ENCODE peak calls at places on chromosome 13, in nine cellular contexts. W, K, M, G, R, Z, Q, D and L are unnamed samples.

GRCh38 chr13:39052944-39053343 is 14.7 kb downstream of the NHLRC3 start:
- DNase-seq in W (no peak), K (no peak), M (no peak), G (no peak), R (no peak), Z (no peak), Q (no peak), D (no peak), L (no peak)

GRCh38 chr13:45331981-45332830 is 8.8 kb downstream of the TPT1 start:
- DNase-seq in W (peak; percentile 86), K (peak; percentile 99), M (no peak), G (peak; percentile 61), R (no peak), Z (no peak), Q (no peak), D (no peak), L (peak; percentile 86)

GRCh38 chr13:77878186-77878585 is 40.4 kb downstream of the EDNRB start:
- DNase-seq in W (no peak), K (peak; percentile 44), M (no peak), G (no peak), R (no peak), Z (no peak), Q (no peak), D (no peak), L (no peak)

GRCh38 chr13:26988059-26988769 is 183.4 kb downstream of the USP12 start:
- DNase-seq in W (no peak), K (no peak), M (no peak), G (no peak), R (no peak), Z (no peak), Q (no peak), D (no peak), L (no peak)

GRCh38 chr13:92510416-92510815 is 716.2 kb upstream of the GPC6 start:
- DNase-seq in W (no peak), K (peak; percentile 8), M (no peak), G (peak; percentile 38), R (no peak), Z (no peak), Q (no peak), D (no peak), L (peak; percentile 81)

GRCh38 chr13:44197791-44198770 is 175.5 kb upstream of the SERP2 start:
- DNase-seq in W (no peak), K (no peak), M (no peak), G (peak; percentile 43), R (no peak), Z (no peak), Q (no peak), D (no peak), L (peak; percentile 11)

GRCh38 chr13:36346222-36347083 is at the start of gene SPART:
- DNase-seq in W (peak; percentile 84), K (peak; percentile 94), M (peak; percentile 80), G (peak; percentile 91), R (peak; percentile 94), Z (peak; percentile 86), Q (peak; percentile 58), D (peak; percentile 81), L (peak; percentile 86)

GRCh38 chr13:50916701-50917184 is 7.2 kb downstream of the RNASEH2B start:
- DNase-seq in W (no peak), K (no peak), M (peak; percentile 47), G (no peak), R (no peak), Z (no peak), Q (no peak), D (no peak), L (no peak)

GRCh38 chr13:45781553-45782326 is 69.8 kb downstream of the SIAH3 start:
- DNase-seq in W (no peak), K (no peak), M (peak; percentile 53), G (peak; percentile 2), R (no peak), Z (no peak), Q (no peak), D (no peak), L (peak; percentile 47)

GRCh38 chr13:98650376-98651107 is 73.6 kb upstream of the STK24 start:
- DNase-seq in W (no peak), K (no peak), M (no peak), G (no peak), R (no peak), Z (no peak), Q (no peak), D (no peak), L (peak; percentile 88)

GRCh38 chr13:109704771-109705628 is 81.4 kb downstream of the IRS2 start:
- DNase-seq in W (no peak), K (peak; percentile 74), M (no peak), G (peak; percentile 32), R (no peak), Z (no peak), Q (no peak), D (no peak), L (peak; percentile 84)

GRCh38 chr13:23995283-23996073 is 98.2 kb upstream of the C1QTNF9B start:
- DNase-seq in W (no peak), K (no peak), M (peak; percentile 8), G (no peak), R (no peak), Z (no peak), Q (no peak), D (no peak), L (no peak)

GRCh38 chr13:35940734-35941133 is 190.4 kb downstream of the DCLK1 start:
- DNase-seq in W (no peak), K (no peak), M (no peak), G (no peak), R (no peak), Z (no peak), Q (no peak), D (no peak), L (no peak)

GRCh38 chr13:44951184-44951583 is 38.1 kb downstream of the NUFIP1 start:
- DNase-seq in W (no peak), K (no peak), M (no peak), G (no peak), R (no peak), Z (no peak), Q (no peak), D (no peak), L (no peak)

GRCh38 chr13:60617863-60618733 is 221.1 kb downstream of the TDRD3 start:
- DNase-seq in W (no peak), K (peak; percentile 47), M (no peak), G (peak; percentile 13), R (no peak), Z (no peak), Q (no peak), D (no peak), L (peak; percentile 34)

GRCh38 chr13:93145199-93145598 is 81.4 kb upstream of the GPC6 start:
- DNase-seq in W (no peak), K (no peak), M (no peak), G (no peak), R (no peak), Z (no peak), Q (no peak), D (no peak), L (peak; percentile 31)

GRCh38 chr13:112693831-112694497 is 4.1 kb downstream of the ATP11A start:
- DNase-seq in W (peak; percentile 23), K (peak; percentile 65), M (no peak), G (peak; percentile 68), R (peak; percentile 43), Z (peak; percentile 34), Q (no peak), D (no peak), L (peak; percentile 87)

GRCh38 chr13:63625869-63626268 is 2210.2 kb upstream of the PCDH20 start:
- DNase-seq in W (peak; percentile 1), K (no peak), M (no peak), G (peak; percentile 25), R (no peak), Z (no peak), Q (no peak), D (no peak), L (peak; percentile 25)

GRCh38 chr13:76894401-76895110 is 8.4 kb upstream of the KCTD12 start:
- DNase-seq in W (no peak), K (no peak), M (no peak), G (no peak), R (no peak), Z (no peak), Q (no peak), D (no peak), L (peak; percentile 81)

GRCh38 chr13:105412171-105412570 is 1123.3 kb downstream of the EFNB2 start:
- DNase-seq in W (no peak), K (no peak), M (no peak), G (no peak), R (no peak), Z (no peak), Q (no peak), D (no peak), L (peak; percentile 52)

GRCh38 chr13:85140192-85140591 is 659.0 kb downstream of the SLITRK6 start:
- DNase-seq in W (no peak), K (no peak), M (no peak), G (no peak), R (no peak), Z (no peak), Q (no peak), D (no peak), L (peak; percentile 87)

GRCh38 chr13:20348018-20348417 is 115.9 kb upstream of the GJB6 start:
- DNase-seq in W (no peak), K (no peak), M (no peak), G (no peak), R (no peak), Z (no peak), Q (no peak), D (no peak), L (no peak)

GRCh38 chr13:99303863-99304521 is 3.2 kb downstream of the GPR183 start:
- DNase-seq in W (no peak), K (no peak), M (no peak), G (no peak), R (peak; percentile 84), Z (no peak), Q (no peak), D (peak; percentile 58), L (no peak)

GRCh38 chr13:112058519-112058873 is 8.5 kb upstream of the SOX1 start:
- DNase-seq in W (no peak), K (no peak), M (peak; percentile 61), G (no peak), R (no peak), Z (no peak), Q (no peak), D (no peak), L (no peak)

GRCh38 chr13:114202581-114202980 is 23.5 kb downstream of the CFAP97D2 start:
- DNase-seq in W (no peak), K (no peak), M (no peak), G (no peak), R (no peak), Z (no peak), Q (no peak), D (no peak), L (no peak)

GRCh38 chr13:114341003-114341777 is 26.9 kb downstream of the CHAMP1 start:
- DNase-seq in W (no peak), K (no peak), M (no peak), G (no peak), R (no peak), Z (no peak), Q (no peak), D (no peak), L (no peak)

GRCh38 chr13:51912091-51912490 is 50.3 kb downstream of the CCDC70 start:
- DNase-seq in W (no peak), K (no peak), M (no peak), G (no peak), R (no peak), Z (no peak), Q (no peak), D (no peak), L (peak; percentile 48)

GRCh38 chr13:28678809-28679208 is 19.9 kb downstream of the POMP start:
- DNase-seq in W (no peak), K (no peak), M (no peak), G (peak; percentile 15), R (no peak), Z (no peak), Q (no peak), D (no peak), L (no peak)

GRCh38 chr13:29993716-29994488 is 143.5 kb upstream of the UBL3 start:
- DNase-seq in W (no peak), K (peak; percentile 43), M (no peak), G (peak; percentile 39), R (no peak), Z (no peak), Q (no peak), D (no peak), L (peak; percentile 62)